ENCODE peak calls at places on chromosomes 3 and 15, in four cellular contexts. B, X, I and V are unnamed samples. For H3K4me1, the result is how much of the 10 kb centered on the place peaks cover.

GRCh38 chr15:64630403-64631107 is 144.8 kb downstream of the RBPMS2 start:
- DNase-seq in B (no peak), X (no peak), I (no peak), V (no peak)

GRCh38 chr15:24944939-24945338 is 9.8 kb upstream of the SNRPN start:
- DNase-seq in B (no peak), X (peak), I (no peak), V (peak)

GRCh38 chr15:26882112-26882511 is 15.2 kb downstream of the GABRA5 start:
- DNase-seq in B (no peak), X (no peak), I (no peak), V (no peak)

GRCh38 chr3:177174607-177175006 is 22.7 kb downstream of the TBL1XR1 start:
- DNase-seq in B (no peak), X (no peak), I (no peak), V (no peak)

GRCh38 chr3:189652042-189652441 is 20.9 kb downstream of the TP63 start:
- DNase-seq in B (peak), X (peak), I (peak), V (peak)

GRCh38 chr15:77543159-77543882 is 89.4 kb downstream of the LINGO1 start:
- DNase-seq in B (peak), X (peak), I (peak), V (peak)

GRCh38 chr3:40035177-40035576 is 225.8 kb downstream of the MYRIP start:
- DNase-seq in B (no peak), X (no peak), I (no peak), V (no peak)

GRCh38 chr3:138829886-138830510 is 4.7 kb downstream of the PIK3CB start:
- DNase-seq in B (no peak), X (no peak), I (no peak), V (no peak)

GRCh38 chr3:52221563-52222318 is 3.7 kb downstream of the TLR9 start:
- DNase-seq in B (no peak), X (no peak), I (no peak), V (no peak)

GRCh38 chr3:114878119-114878839 is 268.8 kb downstream of the ZBTB20 start:
- DNase-seq in B (peak), X (no peak), I (no peak), V (peak)

GRCh38 chr15:66115568-66116206 is 137.9 kb downstream of the MEGF11 start:
- DNase-seq in B (no peak), X (peak), I (peak), V (no peak)

GRCh38 chr15:91429973-91430372 is 329.9 kb downstream of the SV2B start:
- DNase-seq in B (no peak), X (no peak), I (no peak), V (no peak)

GRCh38 chr3:108215876-108216275 is 6.3 kb downstream of the IFT57 start:
- DNase-seq in B (no peak), X (no peak), I (no peak), V (no peak)

GRCh38 chr3:13420817-13421755 is 964 bp upstream of the NUP210 start:
- DNase-seq in B (no peak), X (no peak), I (peak), V (no peak)

GRCh38 chr3:66443404-66443803 is 57.4 kb downstream of the LRIG1 start:
- DNase-seq in B (no peak), X (no peak), I (no peak), V (no peak)

GRCh38 chr3:114674041-114674440 is 380.2 kb downstream of the TIGIT start:
- DNase-seq in B (no peak), X (no peak), I (no peak), V (no peak)

GRCh38 chr15:45799508-45799907 is 164.7 kb downstream of the SQOR start:
- DNase-seq in B (no peak), X (no peak), I (peak), V (no peak)

GRCh38 chr3:190265795-190266194 is 56.5 kb downstream of the CLDN1 start:
- DNase-seq in B (peak), X (peak), I (no peak), V (peak)

GRCh38 chr15:57878573-57878972 is 172.1 kb downstream of the POLR2M start:
- DNase-seq in B (peak), X (no peak), I (no peak), V (peak)

GRCh38 chr15:74294010-74294409 is 57.9 kb downstream of the CCDC33 start:
- DNase-seq in B (no peak), X (no peak), I (no peak), V (no peak)
- H3K4me1 ChIP-seq in B (under half), X (under half), I (under half), V (under half)

GRCh38 chr15:73854265-73854664 is 19.1 kb upstream of the TBC1D21 start:
- DNase-seq in B (no peak), X (no peak), I (no peak), V (no peak)

GRCh38 chr15:73859236-73859635 is 14.1 kb upstream of the TBC1D21 start:
- DNase-seq in B (no peak), X (no peak), I (no peak), V (no peak)

GRCh38 chr15:73857193-73857920 is 16.0 kb upstream of the TBC1D21 start:
- DNase-seq in B (no peak), X (no peak), I (no peak), V (no peak)

GRCh38 chr15:73856458-73857192 is 16.7 kb upstream of the TBC1D21 start:
- DNase-seq in B (no peak), X (no peak), I (no peak), V (no peak)

DNA sequence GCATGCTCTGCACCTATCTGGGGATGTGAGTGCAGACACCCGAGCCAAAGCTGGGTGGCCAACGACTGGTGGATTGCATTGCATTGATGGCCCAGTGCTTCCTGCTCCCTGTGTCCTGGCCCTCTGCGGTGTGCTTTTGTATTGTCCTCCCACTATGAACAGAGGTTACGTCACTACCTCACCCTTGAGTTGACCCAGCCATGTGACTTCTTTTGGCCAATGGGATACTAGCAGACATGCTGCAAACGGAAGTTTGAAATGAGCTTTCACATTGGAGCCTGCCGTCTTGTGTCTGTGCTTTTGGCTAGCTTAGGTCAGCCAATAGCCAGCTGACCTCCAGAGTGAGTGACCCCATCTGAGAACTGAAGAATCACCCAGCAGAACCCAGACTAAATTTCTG is 15.3 kb upstream of the TBC1D21 start:
- DNase-seq in B (no peak), X (no peak), I (no peak), V (no peak)
- TF ChIP-seq EZH2phosphoT487 in B (no peak), X (no peak), I (no peak), V (no peak)

GRCh38 chr3:159765860-159766294 is 222.8 kb upstream of the IL12A start:
- DNase-seq in B (no peak), X (no peak), I (no peak), V (no peak)
- H3K4me3 ChIP-seq in B (peak), X (peak), I (no peak), V (peak)

GRCh38 chr3:128734523-128735189 is 8.7 kb downstream of the RAB7A start:
- DNase-seq in B (no peak), X (no peak), I (no peak), V (no peak)

GRCh38 chr3:128735884-128736283 is 9.9 kb downstream of the RAB7A start:
- DNase-seq in B (no peak), X (no peak), I (no peak), V (no peak)

GRCh38 chr3:128735287-128735686 is 9.3 kb downstream of the RAB7A start:
- DNase-seq in B (no peak), X (no peak), I (no peak), V (no peak)

GRCh38 chr3:128736598-128736997 is 10.6 kb downstream of the RAB7A start:
- DNase-seq in B (no peak), X (no peak), I (no peak), V (no peak)
- H3K4me1 ChIP-seq in B (under half), X (under half), I (under half), V (under half)